ENCODE peak calls at places on chromosomes 5 and 9, in five cellular contexts. One of them, this sample, is unnamed.

GRCh38 chr9:79166005-79166404 is 405.8 kb upstream of the TLE4 start:
- DNase-seq in heart left ventricle: no peak
- DNase-seq in left ventricle myocardium inferior: no peak
- DNase-seq in PC-9: no peak
- DNase-seq in OCI-LY7: no peak
- DNase-seq in this sample: peak

GRCh38 chr5:126501448-126501847 is 78.2 kb downstream of the GRAMD2B start:
- DNase-seq in heart left ventricle: no peak
- DNase-seq in OCI-LY7: no peak
- DNase-seq in PC-9: no peak
- DNase-seq in left ventricle myocardium inferior: no peak
- DNase-seq in this sample: no peak

GRCh38 chr5:170357853-170358497 is 31.2 kb downstream of the KCNMB1 start:
- DNase-seq in left ventricle myocardium inferior: peak
- DNase-seq in OCI-LY7: peak
- DNase-seq in heart left ventricle: peak
- DNase-seq in PC-9: no peak
- DNase-seq in this sample: no peak

GRCh38 chr5:15008911-15009310 is 137.3 kb upstream of the ANKH start:
- DNase-seq in left ventricle myocardium inferior: no peak
- DNase-seq in PC-9: no peak
- DNase-seq in heart left ventricle: no peak
- DNase-seq in OCI-LY7: no peak
- DNase-seq in this sample: no peak

GRCh38 chr9:94864862-94865435 is 138.4 kb downstream of the AOPEP start:
- DNase-seq in OCI-LY7: no peak
- DNase-seq in PC-9: no peak
- DNase-seq in left ventricle myocardium inferior: no peak
- DNase-seq in heart left ventricle: no peak
- DNase-seq in this sample: no peak

GRCh38 chr5:121870489-121870888 is 18.8 kb downstream of the FTMT start:
- DNase-seq in left ventricle myocardium inferior: no peak
- DNase-seq in PC-9: peak
- DNase-seq in heart left ventricle: no peak
- DNase-seq in OCI-LY7: no peak
- DNase-seq in this sample: no peak

GRCh38 chr5:90406466-90406865 is 3.1 kb downstream of the CETN3 start:
- DNase-seq in heart left ventricle: no peak
- DNase-seq in left ventricle myocardium inferior: no peak
- DNase-seq in PC-9: no peak
- DNase-seq in OCI-LY7: no peak
- DNase-seq in this sample: no peak

GRCh38 chr5:126965061-126965475 is 65.3 kb downstream of the MARCHF3 start:
- DNase-seq in heart left ventricle: no peak
- DNase-seq in left ventricle myocardium inferior: no peak
- DNase-seq in OCI-LY7: no peak
- DNase-seq in PC-9: peak
- DNase-seq in this sample: peak

GRCh38 chr5:11815481-11815880 is 88.8 kb downstream of the CTNND2 start:
- DNase-seq in OCI-LY7: no peak
- DNase-seq in left ventricle myocardium inferior: no peak
- DNase-seq in heart left ventricle: no peak
- DNase-seq in PC-9: no peak
- DNase-seq in this sample: no peak

GRCh38 chr9:71806916-71807315 is 38.6 kb upstream of the CEMIP2 start:
- DNase-seq in OCI-LY7: peak
- DNase-seq in PC-9: peak
- DNase-seq in heart left ventricle: peak
- DNase-seq in left ventricle myocardium inferior: peak
- DNase-seq in this sample: peak

GRCh38 chr5:135221696-135222095 is 177.3 kb downstream of the MACROH2A1 start:
- DNase-seq in OCI-LY7: no peak
- DNase-seq in heart left ventricle: no peak
- DNase-seq in PC-9: no peak
- DNase-seq in left ventricle myocardium inferior: no peak
- DNase-seq in this sample: no peak

GRCh38 chr5:32027717-32028321 is 146.3 kb downstream of the GOLPH3 start:
- DNase-seq in heart left ventricle: peak
- DNase-seq in OCI-LY7: no peak
- DNase-seq in PC-9: peak
- DNase-seq in left ventricle myocardium inferior: peak
- DNase-seq in this sample: peak

GRCh38 chr5:67774153-67774552 is 441.4 kb upstream of the PIK3R1 start:
- DNase-seq in left ventricle myocardium inferior: no peak
- DNase-seq in OCI-LY7: no peak
- DNase-seq in heart left ventricle: no peak
- DNase-seq in PC-9: no peak
- DNase-seq in this sample: no peak

GRCh38 chr9:107999890-108000289 is 510.3 kb upstream of the KLF4 start:
- DNase-seq in left ventricle myocardium inferior: no peak
- DNase-seq in PC-9: peak
- DNase-seq in heart left ventricle: no peak
- DNase-seq in OCI-LY7: no peak
- DNase-seq in this sample: peak

DNA sequence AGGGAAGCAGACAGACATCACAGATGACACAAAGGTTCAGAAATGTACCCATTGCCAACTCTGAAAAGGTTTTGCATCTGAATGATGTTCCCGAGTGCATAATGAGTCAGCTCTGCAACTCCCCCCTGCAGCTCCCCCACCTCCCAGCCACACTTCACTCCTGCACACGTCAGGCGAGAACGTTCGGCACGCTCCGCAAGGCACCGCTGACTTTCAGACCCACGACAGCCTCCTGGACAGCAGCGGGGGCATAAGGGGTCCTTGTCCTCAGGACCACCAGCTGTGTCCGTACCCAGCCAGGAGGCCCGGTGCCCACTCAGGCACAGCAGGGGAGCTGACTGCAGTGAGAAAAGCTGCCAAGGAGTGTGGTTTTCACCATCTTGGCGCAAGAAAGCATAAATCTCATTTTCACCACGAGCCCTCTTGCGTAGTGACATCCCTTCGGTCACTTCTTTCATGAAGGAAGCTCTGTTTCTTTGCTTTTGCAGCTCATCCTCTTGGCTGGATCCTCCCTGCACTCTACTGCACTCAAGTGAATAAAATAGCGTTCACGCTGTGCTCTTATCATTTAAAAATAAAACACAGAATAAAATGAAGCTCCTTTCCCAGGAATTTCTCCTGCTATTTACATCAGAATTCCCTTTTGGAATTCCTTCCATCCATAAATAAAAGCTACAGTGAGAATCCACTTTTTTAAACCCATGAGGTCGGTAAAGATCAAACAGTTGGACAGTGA is 9.9 kb downstream of the GFPT2 start:
- DNase-seq in heart left ventricle: peak
- DNase-seq in PC-9: no peak
- DNase-seq in left ventricle myocardium inferior: no peak
- DNase-seq in OCI-LY7: no peak
- DNase-seq in this sample: no peak
- H3K27ac ChIP-seq in heart left ventricle: no peak
- H3K27ac ChIP-seq in PC-9: no peak
- H3K27ac ChIP-seq in left ventricle myocardium inferior: no peak
- H3K27ac ChIP-seq in OCI-LY7: no peak
- H3K27ac ChIP-seq in this sample: no peak

DNA sequence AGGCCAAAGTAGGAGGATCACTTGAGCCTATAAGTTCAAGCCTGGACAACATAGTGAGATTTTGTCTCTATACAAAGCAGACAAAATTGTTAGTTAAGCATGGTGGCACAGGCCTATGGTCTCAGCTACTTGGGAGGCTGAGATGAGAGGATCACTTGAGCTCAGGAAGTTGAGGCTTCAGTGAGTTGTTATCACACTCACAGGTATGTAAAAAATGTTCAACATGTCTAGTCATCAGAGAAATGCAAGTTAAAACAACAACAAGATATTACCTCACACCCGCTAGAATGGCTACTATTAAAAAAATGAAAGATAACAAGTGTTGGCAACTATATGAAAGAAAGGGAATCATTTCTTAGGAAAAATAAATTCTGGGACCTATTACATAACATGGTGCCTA is 341.5 kb upstream of the ST8SIA4 start:
- DNase-seq in PC-9: no peak
- DNase-seq in heart left ventricle: no peak
- DNase-seq in left ventricle myocardium inferior: no peak
- DNase-seq in OCI-LY7: no peak
- DNase-seq in this sample: no peak
- H3K27ac ChIP-seq in PC-9: no peak
- H3K27ac ChIP-seq in heart left ventricle: no peak
- H3K27ac ChIP-seq in left ventricle myocardium inferior: no peak
- H3K27ac ChIP-seq in OCI-LY7: no peak
- H3K27ac ChIP-seq in this sample: no peak

GRCh38 chr9:92295827-92296258 is 2.3 kb upstream of the IARS1 start:
- DNase-seq in left ventricle myocardium inferior: no peak
- DNase-seq in heart left ventricle: no peak
- DNase-seq in PC-9: no peak
- DNase-seq in OCI-LY7: peak
- DNase-seq in this sample: no peak
- H3K27ac ChIP-seq in left ventricle myocardium inferior: no peak
- H3K27ac ChIP-seq in heart left ventricle: no peak
- H3K27ac ChIP-seq in PC-9: peak
- H3K27ac ChIP-seq in OCI-LY7: peak
- H3K27ac ChIP-seq in this sample: peak

GRCh38 chr5:124905256-124905655 is 158.8 kb upstream of the ZNF608 start:
- DNase-seq in left ventricle myocardium inferior: no peak
- DNase-seq in OCI-LY7: no peak
- DNase-seq in PC-9: no peak
- DNase-seq in heart left ventricle: no peak
- DNase-seq in this sample: no peak
- H3K27ac ChIP-seq in left ventricle myocardium inferior: peak
- H3K27ac ChIP-seq in OCI-LY7: no peak
- H3K27ac ChIP-seq in PC-9: no peak
- H3K27ac ChIP-seq in heart left ventricle: no peak
- H3K27ac ChIP-seq in this sample: no peak

GRCh38 chr5:80884851-80885697 is 75.1 kb upstream of the RASGRF2 start:
- DNase-seq in OCI-LY7: no peak
- DNase-seq in heart left ventricle: no peak
- DNase-seq in left ventricle myocardium inferior: no peak
- DNase-seq in PC-9: no peak
- DNase-seq in this sample: peak
- H3K27ac ChIP-seq in OCI-LY7: no peak
- H3K27ac ChIP-seq in heart left ventricle: no peak
- H3K27ac ChIP-seq in left ventricle myocardium inferior: no peak
- H3K27ac ChIP-seq in PC-9: no peak
- H3K27ac ChIP-seq in this sample: no peak

GRCh38 chr5:54601832-54602231 is 84.3 kb downstream of the SNX18 start:
- DNase-seq in PC-9: no peak
- DNase-seq in OCI-LY7: no peak
- DNase-seq in left ventricle myocardium inferior: no peak
- DNase-seq in heart left ventricle: no peak
- DNase-seq in this sample: no peak
- H3K27ac ChIP-seq in PC-9: no peak
- H3K27ac ChIP-seq in OCI-LY7: no peak
- H3K27ac ChIP-seq in left ventricle myocardium inferior: peak
- H3K27ac ChIP-seq in heart left ventricle: peak
- H3K27ac ChIP-seq in this sample: no peak

GRCh38 chr9:571745-572144 is 269.8 kb upstream of the DMRT1 start:
- DNase-seq in heart left ventricle: no peak
- DNase-seq in PC-9: no peak
- DNase-seq in OCI-LY7: no peak
- DNase-seq in left ventricle myocardium inferior: no peak
- DNase-seq in this sample: no peak
- H3K27ac ChIP-seq in heart left ventricle: peak
- H3K27ac ChIP-seq in PC-9: no peak
- H3K27ac ChIP-seq in OCI-LY7: peak
- H3K27ac ChIP-seq in left ventricle myocardium inferior: peak
- H3K27ac ChIP-seq in this sample: no peak

DNA sequence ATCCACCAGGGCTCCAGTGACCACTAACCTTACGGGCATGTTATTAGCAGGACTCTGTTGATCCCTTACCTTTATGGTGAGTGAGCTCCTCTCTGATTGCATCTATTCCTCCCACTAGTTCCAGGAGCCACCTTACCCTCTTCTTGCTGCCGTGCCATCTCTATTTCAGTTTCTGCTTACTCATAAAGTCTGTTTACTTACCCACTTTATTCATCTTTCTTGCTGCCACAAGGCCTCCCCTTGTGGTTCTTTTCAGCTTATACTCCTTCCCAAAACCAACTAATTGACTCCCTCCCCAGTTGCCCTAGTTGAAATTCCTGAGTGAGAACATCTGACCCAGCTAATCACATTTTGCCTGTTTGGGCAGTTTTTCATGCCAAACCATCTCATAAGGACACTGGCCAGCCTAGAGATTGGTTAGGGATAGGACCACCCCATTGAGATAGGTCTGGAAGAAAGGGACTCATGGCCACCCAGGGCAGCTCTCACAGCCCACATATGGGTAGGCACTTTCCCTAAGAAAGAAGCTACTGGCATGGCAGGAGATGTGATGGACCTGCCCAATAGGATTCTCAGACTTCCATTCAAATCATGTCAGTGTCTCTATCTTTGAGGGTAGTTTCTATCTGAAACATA is 412.7 kb downstream of the EFNA5 start:
- DNase-seq in PC-9: no peak
- DNase-seq in left ventricle myocardium inferior: no peak
- DNase-seq in OCI-LY7: no peak
- DNase-seq in heart left ventricle: no peak
- DNase-seq in this sample: peak
- H3K27ac ChIP-seq in PC-9: no peak
- H3K27ac ChIP-seq in left ventricle myocardium inferior: no peak
- H3K27ac ChIP-seq in OCI-LY7: no peak
- H3K27ac ChIP-seq in heart left ventricle: no peak
- H3K27ac ChIP-seq in this sample: no peak

DNA sequence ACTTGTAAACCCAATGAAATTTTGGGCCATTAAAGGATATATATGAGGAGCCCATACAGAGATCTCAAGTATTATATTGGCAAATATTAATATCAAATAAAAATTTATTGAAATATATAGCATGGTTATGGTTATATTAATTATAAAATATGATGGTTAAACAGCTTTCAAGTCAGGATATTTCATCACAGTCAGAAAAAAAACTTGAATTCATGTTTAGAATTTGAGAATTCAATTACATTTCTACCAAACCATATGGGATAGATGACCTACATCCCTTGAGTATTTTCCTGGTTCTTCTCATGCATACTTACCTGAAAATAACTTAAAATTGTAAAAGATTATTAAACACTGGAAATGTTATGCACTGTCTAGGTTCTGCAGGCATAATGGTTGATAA is 956.1 kb upstream of the EDIL3 start:
- DNase-seq in OCI-LY7: no peak
- DNase-seq in PC-9: no peak
- DNase-seq in heart left ventricle: no peak
- DNase-seq in left ventricle myocardium inferior: no peak
- DNase-seq in this sample: no peak
- H3K27ac ChIP-seq in OCI-LY7: no peak
- H3K27ac ChIP-seq in PC-9: no peak
- H3K27ac ChIP-seq in heart left ventricle: no peak
- H3K27ac ChIP-seq in left ventricle myocardium inferior: no peak
- H3K27ac ChIP-seq in this sample: no peak